ENCODE peak calls at places on chromosomes 2 and 18, in five cellular contexts. N, G, P, B and W are unnamed samples. For H3K79me2, the result is how much of the 10 kb centered on the place peaks cover.

GRCh38 chr2:42882756-42883155 is 90.4 kb upstream of the HAAO start:
- DNase-seq in N (no peak), G (no peak), P (no peak), B (no peak), W (no peak)

GRCh38 chr2:121969766-121970639 is 214.6 kb downstream of the TSN start:
- DNase-seq in N (no peak), G (no peak), P (no peak), B (no peak), W (no peak)

GRCh38 chr2:20586379-20586715 is 64.6 kb downstream of the HS1BP3 start:
- DNase-seq in N (no peak), G (no peak), P (no peak), B (no peak), W (no peak)

GRCh38 chr2:241507430-241508239 is 749 bp downstream of the STK25 start:
- DNase-seq in N (peak), G (peak), P (peak), B (peak), W (peak)

GRCh38 chr18:8786766-8787670 is 81.7 kb downstream of the MTCL1 start:
- DNase-seq in N (no peak), G (peak), P (no peak), B (peak), W (no peak)

GRCh38 chr2:69196327-69197117 is 183.5 kb downstream of the ANTXR1 start:
- DNase-seq in N (peak), G (no peak), P (peak), B (peak), W (no peak)

GRCh38 chr2:237132799-237133198 is 47.1 kb downstream of the COPS8 start:
- DNase-seq in N (peak), G (peak), P (no peak), B (peak), W (no peak)

GRCh38 chr2:49153231-49153630 is 1.1 kb downstream of the FSHR start:
- DNase-seq in N (no peak), G (peak), P (no peak), B (no peak), W (no peak)

GRCh38 chr2:23555944-23556343 is 171.0 kb downstream of the KLHL29 start:
- DNase-seq in N (no peak), G (no peak), P (no peak), B (no peak), W (no peak)

GRCh38 chr2:159497256-159497655 is 119.1 kb downstream of the BAZ2B start:
- DNase-seq in N (peak), G (no peak), P (peak), B (peak), W (peak)

GRCh38 chr18:70419526-70419925 is 130.7 kb downstream of the SOCS6 start:
- DNase-seq in N (no peak), G (no peak), P (peak), B (peak), W (no peak)

GRCh38 chr18:48821251-48821590 is 129.5 kb downstream of the SMAD7 start:
- DNase-seq in N (no peak), G (no peak), P (no peak), B (no peak), W (no peak)

GRCh38 chr2:239934571-239935171 is 90.5 kb downstream of the NDUFA10 start:
- DNase-seq in N (peak), G (peak), P (peak), B (no peak), W (no peak)

GRCh38 chr2:54471221-54471711 is 15.1 kb downstream of the SPTBN1 start:
- DNase-seq in N (peak), G (no peak), P (peak), B (peak), W (no peak)

GRCh38 chr2:174836345-174836999 is 72.2 kb upstream of the CHRNA1 start:
- DNase-seq in N (no peak), G (no peak), P (peak), B (peak), W (no peak)

GRCh38 chr2:203934006-203934632 is 2.4 kb upstream of the ICOS start:
- DNase-seq in N (no peak), G (no peak), P (peak), B (no peak), W (no peak)

GRCh38 chr2:111712361-111712760 is 171.6 kb downstream of the ANAPC1 start:
- DNase-seq in N (no peak), G (no peak), P (no peak), B (no peak), W (no peak)

GRCh38 chr2:239769574-239770145 is 255.5 kb downstream of the NDUFA10 start:
- DNase-seq in N (no peak), G (no peak), P (no peak), B (no peak), W (no peak)

GRCh38 chr2:41033127-41033526 is 581.2 kb upstream of the SLC8A1 start:
- DNase-seq in N (no peak), G (no peak), P (no peak), B (no peak), W (no peak)

GRCh38 chr2:42602218-42602936 is 33.9 kb downstream of the MTA3 start:
- DNase-seq in N (peak), G (no peak), P (no peak), B (no peak), W (no peak)

GRCh38 chr2:134900151-134900550 is 18.5 kb upstream of the CCNT2 start:
- DNase-seq in N (no peak), G (no peak), P (peak), B (peak), W (no peak)

GRCh38 chr2:113077921-113078320 is 10.2 kb downstream of the IL1F10 start:
- DNase-seq in N (no peak), G (no peak), P (peak), B (peak), W (no peak)

GRCh38 chr2:84946204-84947009 is 24.6 kb upstream of the KCMF1 start:
- DNase-seq in N (peak), G (no peak), P (peak), B (peak), W (no peak)

GRCh38 chr2:69567157-69567908 is 76.2 kb downstream of the AAK1 start:
- DNase-seq in N (no peak), G (no peak), P (peak), B (peak), W (no peak)

GRCh38 chr2:24620936-24621335 is 129.9 kb downstream of the NCOA1 start:
- DNase-seq in N (no peak), G (no peak), P (no peak), B (no peak), W (no peak)

GRCh38 chr2:179948058-179948457 is 59.0 kb downstream of the CWC22 start:
- DNase-seq in N (peak), G (no peak), P (no peak), B (no peak), W (no peak)

GRCh38 chr18:3852321-3852720 is 402.3 kb downstream of the TGIF1 start:
- DNase-seq in N (no peak), G (no peak), P (peak), B (no peak), W (no peak)

GRCh38 chr2:42028571-42029148 is 19.2 kb upstream of the PKDCC start:
- DNase-seq in N (no peak), G (no peak), P (no peak), B (no peak), W (peak)

GRCh38 chr18:76441002-76441667 is 53.9 kb downstream of the ZNF516 start:
- DNase-seq in N (no peak), G (no peak), P (no peak), B (no peak), W (no peak)
- H3K79me2 ChIP-seq in N (half or more), G (half or more), P (half or more), B (half or more), W (under half)

GRCh38 chr2:217366996-217367395 is 507.1 kb upstream of the TNP1 start:
- DNase-seq in N (no peak), G (no peak), P (peak), B (peak), W (no peak)
- TF ChIP-seq EZH2 in N (no peak), G (no peak), P (no peak), B (no peak), W (no peak)

DNA sequence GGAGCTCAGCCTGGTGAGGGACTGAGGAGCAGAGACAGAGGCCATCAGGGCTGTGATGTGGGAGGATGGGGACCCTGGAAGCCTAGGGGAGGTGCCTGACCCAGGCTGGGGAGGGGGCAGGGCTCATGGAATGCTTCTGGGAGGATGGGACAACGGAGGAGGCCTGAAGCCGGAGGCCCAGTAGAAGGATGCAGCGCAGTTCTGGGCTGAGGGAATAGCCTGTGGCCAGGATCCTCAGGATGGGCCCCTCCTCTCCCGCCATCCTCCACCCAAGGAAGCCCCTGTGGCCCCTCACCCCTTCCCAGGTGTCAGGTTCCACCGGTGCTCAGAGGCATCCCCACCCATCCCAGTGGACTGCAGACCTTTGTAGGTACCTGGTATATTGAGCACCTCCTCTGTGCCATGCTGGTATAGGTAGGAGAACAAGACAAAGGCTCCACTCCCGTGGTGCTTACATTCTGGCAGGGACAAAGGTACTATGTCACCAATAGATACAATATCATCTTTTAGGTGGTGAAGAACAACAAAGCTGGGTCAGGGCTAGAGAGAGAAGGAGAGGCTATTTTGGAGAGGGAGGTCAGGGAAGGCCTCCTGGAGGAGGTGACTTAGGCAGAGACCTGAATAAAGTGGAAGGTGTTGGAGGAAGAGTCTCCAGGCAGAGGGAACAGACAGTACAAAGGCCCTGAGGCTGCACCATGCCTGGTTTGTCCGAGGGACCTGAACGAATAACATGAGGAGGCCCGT is 2.7 kb downstream of the ZAP70 start:
- DNase-seq in N (no peak), G (no peak), P (no peak), B (no peak), W (no peak)
- H3K79me2 ChIP-seq in N (under half), G (under half), P (under half), B (under half), W (under half)

GRCh38 chr2:63058742-63059433 is 8.3 kb downstream of the OTX1 start:
- DNase-seq in N (no peak), G (peak), P (peak), B (no peak), W (no peak)
- TF ChIP-seq EZH2 in N (no peak), G (no peak), P (peak), B (no peak), W (no peak)

DNA sequence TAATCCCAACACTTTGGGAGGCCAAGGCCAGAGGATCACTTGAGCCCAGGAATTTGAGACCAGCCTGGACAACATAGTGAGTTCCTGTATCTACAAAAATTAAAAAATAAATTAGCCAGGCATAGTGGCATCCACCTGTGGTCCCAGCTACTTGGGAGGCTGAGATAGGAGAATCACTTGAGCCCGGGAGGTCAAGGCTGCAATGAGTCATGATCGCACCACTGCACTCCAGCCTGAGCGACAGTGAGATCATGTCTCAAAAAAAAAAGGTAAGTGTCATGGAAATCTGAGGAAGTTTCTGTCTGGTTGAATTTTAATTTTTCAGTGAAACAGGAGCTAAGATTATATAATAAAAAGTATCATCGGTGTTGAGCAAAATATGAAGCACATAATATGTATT is 2.5 kb upstream of the C2orf15 start:
- DNase-seq in N (no peak), G (no peak), P (no peak), B (peak), W (no peak)
- H3K79me2 ChIP-seq in N (under half), G (under half), P (under half), B (under half), W (under half)

DNA sequence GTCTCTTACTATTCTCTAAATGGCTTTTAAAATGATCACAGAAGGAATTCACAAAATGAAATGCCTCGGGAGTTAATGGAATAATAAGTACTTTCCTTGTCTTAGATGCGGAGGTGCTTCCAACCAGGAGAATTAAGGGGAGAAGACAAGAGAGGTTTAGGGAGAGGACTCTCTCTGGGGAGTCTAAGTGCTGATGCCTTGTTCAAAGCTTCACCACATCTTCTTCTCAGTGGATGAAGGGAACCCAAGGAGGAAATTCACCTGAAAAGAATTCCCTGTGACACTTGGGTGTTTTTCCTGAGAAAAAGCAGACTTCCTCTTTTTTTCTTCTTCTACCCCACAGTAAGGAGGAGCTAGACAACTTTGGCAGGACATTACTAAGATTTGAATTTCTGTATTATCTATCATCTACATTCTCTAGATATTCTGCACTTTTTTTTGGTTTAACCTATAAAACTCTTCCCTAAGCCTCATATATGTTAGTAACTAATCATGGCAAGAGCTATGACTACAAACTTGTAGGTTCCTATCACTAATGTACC is 70.1 kb upstream of the GRB14 start:
- DNase-seq in N (no peak), G (no peak), P (no peak), B (no peak), W (no peak)
- TF ChIP-seq EZH2 in N (no peak), G (no peak), P (no peak), B (no peak), W (no peak)

GRCh38 chr2:233065954-233066470 is 5.9 kb downstream of the INPP5D start:
- DNase-seq in N (no peak), G (no peak), P (no peak), B (no peak), W (no peak)
- H3K79me2 ChIP-seq in N (under half), G (under half), P (under half), B (under half), W (half or more)

GRCh38 chr2:62570861-62571698 is 65.1 kb upstream of the TMEM17 start:
- DNase-seq in N (no peak), G (peak), P (peak), B (no peak), W (no peak)
- TF ChIP-seq EZH2 in N (no peak), G (no peak), P (no peak), B (no peak), W (no peak)